ENCODE peak calls at places on chromosome 11, in five cellular contexts. O is K562, F is SK-N-SH, M is HepG2, E is GM12878. R is an unnamed sample.

GRCh38 chr11:104581246-104581980 is 316.8 kb downstream of the CASP12 start:
- DNase-seq in O (no peak), F (no peak), M (no peak), E (no peak), R (peak; percentile 69)

GRCh38 chr11:110075822-110076208 is 17.4 kb upstream of the ZC3H12C start:
- DNase-seq in O (no peak), F (no peak), M (no peak), E (no peak), R (no peak)

GRCh38 chr11:15932417-15932816 is 423.9 kb downstream of the SOX6 start:
- DNase-seq in O (no peak), F (no peak), M (no peak), E (no peak), R (no peak)

GRCh38 chr11:11171854-11172253 is 181.2 kb downstream of the CSNK2A3 start:
- DNase-seq in O (no peak), F (no peak), M (no peak), E (peak; percentile 61), R (no peak)

GRCh38 chr11:2378527-2379210 is 1.6 kb downstream of the CD81 start:
- DNase-seq in O (no peak), F (peak; percentile 83), M (no peak), E (no peak), R (peak; percentile 69)

GRCh38 chr11:119537641-119538253 is 114.8 kb upstream of the THY1 start:
- DNase-seq in O (no peak), F (no peak), M (no peak), E (no peak), R (no peak)

GRCh38 chr11:3920148-3920852 is 64.8 kb downstream of the STIM1 start:
- DNase-seq in O (no peak), F (no peak), M (no peak), E (peak; percentile 57), R (peak; percentile 67)

GRCh38 chr11:6667733-6668374 is 12.2 kb upstream of the DCHS1 start:
- DNase-seq in O (peak; percentile 54), F (no peak), M (peak; percentile 41), E (peak; percentile 48), R (peak; percentile 24)

DNA sequence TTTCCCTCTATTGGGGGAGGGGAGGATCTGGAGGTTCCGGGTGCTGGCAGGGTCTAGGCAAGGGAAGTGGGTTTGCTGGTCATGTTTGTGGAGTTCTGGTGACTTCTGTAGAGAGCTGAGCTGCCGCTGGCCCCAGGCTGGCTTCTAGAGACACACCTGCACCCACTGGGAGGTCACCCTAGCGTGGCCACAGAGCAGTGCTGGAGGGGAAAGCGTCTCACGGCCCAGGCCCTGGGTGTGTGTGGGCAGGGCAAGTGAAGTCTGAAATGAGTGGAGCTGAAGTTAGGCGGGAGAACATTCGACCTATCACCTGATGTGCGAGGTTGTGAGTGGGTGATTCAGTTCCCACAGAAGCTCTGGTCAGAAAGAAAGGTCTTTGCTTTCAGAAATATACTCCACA is 27.9 kb downstream of the SMIM38 start:
- DNase-seq in O (no peak), F (no peak), M (no peak), E (peak; percentile 16), R (no peak)
- TF ChIP-seq MXI1 in O (no peak), F (no peak), M (no peak), E (no peak), R (no peak)

GRCh38 chr11:876550-876949 is 33.9 kb downstream of the TSPAN4 start:
- DNase-seq in O (no peak), F (no peak), M (no peak), E (no peak), R (peak; percentile 6)
- TF ChIP-seq MXI1 in O (no peak), F (no peak), M (no peak), E (no peak), R (no peak)

DNA sequence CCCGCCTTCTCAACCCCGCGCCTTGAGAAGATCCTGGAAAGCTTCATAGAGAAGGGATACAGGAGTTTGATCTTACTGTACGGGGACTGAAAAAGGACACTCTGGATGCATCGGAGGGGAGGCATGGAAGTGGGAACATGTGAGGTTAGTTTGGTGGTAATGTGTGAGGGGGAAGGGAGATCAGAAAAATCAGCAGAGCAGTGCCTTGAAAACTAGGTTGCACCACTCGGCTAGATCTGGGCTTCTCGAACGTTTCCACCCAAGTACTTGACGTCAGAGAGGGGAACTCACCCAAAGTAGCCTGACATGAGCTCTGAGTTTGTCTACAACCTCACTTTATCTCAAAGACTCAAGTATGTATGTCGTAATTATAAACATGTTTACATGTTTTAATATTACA is 14.5 kb downstream of the USP35 start:
- DNase-seq in O (no peak), F (no peak), M (no peak), E (no peak), R (no peak)
- TF ChIP-seq MXI1 in O (no peak), F (no peak), M (no peak), E (no peak), R (no peak)

DNA sequence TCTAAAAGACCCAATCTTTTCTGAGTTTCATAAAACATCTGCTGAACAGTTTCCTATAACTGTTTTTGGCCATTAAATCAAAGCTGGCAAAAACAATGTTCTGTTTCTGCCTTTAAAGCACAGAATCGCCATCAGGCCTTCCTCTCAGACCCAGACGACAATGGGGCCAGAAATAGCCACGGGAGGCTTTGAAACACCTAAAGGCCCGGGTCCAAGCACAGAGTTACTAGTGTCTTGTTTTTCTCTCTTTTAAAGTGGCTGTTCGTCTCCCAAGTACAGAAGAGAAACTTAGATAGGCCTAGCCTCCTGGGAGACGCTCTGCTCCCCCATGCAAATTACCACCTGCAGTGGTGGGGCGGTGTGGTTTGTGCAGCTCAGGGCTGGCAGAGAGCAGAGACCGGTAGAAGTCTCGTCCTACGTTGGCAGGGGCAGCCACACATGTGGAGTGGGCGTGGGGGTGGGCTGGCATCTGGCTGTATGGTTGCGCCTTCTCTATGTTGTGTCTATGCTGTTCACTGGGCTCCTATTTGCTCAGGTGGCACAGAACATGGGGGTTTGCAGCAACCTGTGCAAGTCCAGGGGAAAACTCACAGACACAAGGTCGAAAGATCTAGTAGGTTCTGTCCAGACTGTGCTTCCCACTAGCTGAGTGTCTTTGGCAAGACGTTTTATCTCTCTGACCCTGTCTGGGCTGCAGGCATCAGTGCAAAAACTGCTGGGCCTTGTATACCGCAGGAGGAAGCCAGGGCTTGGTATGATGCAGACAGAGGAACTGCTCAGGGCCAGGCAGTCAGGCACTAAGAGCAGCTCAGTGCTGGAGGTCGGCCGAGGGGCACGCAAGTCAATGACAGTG is 23.6 kb upstream of the ETS1 start:
- DNase-seq in O (no peak), F (no peak), M (no peak), E (peak; percentile 93), R (no peak)
- TF ChIP-seq MXI1 in O (no peak), F (no peak), M (no peak), E (peak; percentile 60), R (no peak)

GRCh38 chr11:62930157-62930556 is 9.0 kb upstream of the CHRM1 start:
- DNase-seq in O (no peak), F (peak; percentile 63), M (no peak), E (no peak), R (no peak)

GRCh38 chr11:62926669-62927455 is 5.7 kb upstream of the CHRM1 start:
- DNase-seq in O (no peak), F (no peak), M (no peak), E (no peak), R (no peak)

GRCh38 chr11:62925308-62925707 is 4.1 kb upstream of the CHRM1 start:
- DNase-seq in O (no peak), F (no peak), M (no peak), E (no peak), R (no peak)

GRCh38 chr11:62925745-62926668 is 4.8 kb upstream of the CHRM1 start:
- DNase-seq in O (no peak), F (no peak), M (no peak), E (no peak), R (no peak)

DNA sequence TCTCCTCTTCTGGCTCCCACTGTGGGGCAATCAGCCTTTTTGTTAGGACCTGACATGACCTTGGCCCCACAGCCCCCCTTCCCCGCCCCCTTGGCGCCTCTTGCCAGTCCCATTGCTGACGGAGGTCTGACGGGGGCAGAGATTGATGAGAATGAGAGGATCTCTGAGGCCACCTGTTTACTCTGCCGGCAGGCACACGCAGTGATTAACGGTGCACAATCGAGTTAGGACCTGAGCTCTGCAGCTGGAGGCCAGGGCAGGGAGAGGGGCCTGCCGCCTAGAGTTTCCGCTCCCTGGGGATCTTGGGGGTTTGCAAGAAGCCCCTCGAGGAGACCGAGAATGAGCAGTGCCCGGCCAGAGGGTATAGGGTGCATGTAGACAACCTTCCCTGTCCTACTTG is 6.8 kb upstream of the CHRM1 start:
- DNase-seq in O (no peak), F (peak; percentile 82), M (peak; percentile 16), E (no peak), R (no peak)
- TF ChIP-seq MXI1 in O (no peak), F (no peak), M (no peak), E (no peak), R (no peak)

GRCh38 chr11:13009476-13009920 is 382 bp downstream of the RASSF10 start:
- DNase-seq in O (no peak), F (no peak), M (no peak), E (no peak), R (no peak)

GRCh38 chr11:13008625-13009475 is at the start of gene RASSF10:
- DNase-seq in O (no peak), F (peak; percentile 93), M (no peak), E (no peak), R (no peak)

GRCh38 chr11:13007182-13007581 is 1.9 kb upstream of the RASSF10 start:
- DNase-seq in O (no peak), F (no peak), M (peak; percentile 42), E (no peak), R (no peak)

GRCh38 chr11:13009921-13010736 is 1.0 kb downstream of the RASSF10 start:
- DNase-seq in O (no peak), F (peak; percentile 68), M (no peak), E (no peak), R (peak; percentile 7)

GRCh38 chr11:13007702-13008435 is 1.2 kb upstream of the RASSF10 start:
- DNase-seq in O (no peak), F (no peak), M (peak; percentile 95), E (no peak), R (no peak)
- TF ChIP-seq MXI1 in O (no peak), F (no peak), M (no peak), E (no peak), R (no peak)